ENCODE peak calls at places on chromosome 17, in four cellular contexts. E is transverse colon, Z is fibroblast of mammary gland, N is PC-9. C is an unnamed sample.

GRCh38 chr17:81511800-81512559 is 619 bp downstream of the ACTG1 start:
- DNase-seq in N (no peak), Z (no peak), E (no peak), C (no peak)

GRCh38 chr17:59830007-59830630 is 62.6 kb downstream of the TUBD1 start:
- DNase-seq in Z (peak; percentile 82), N (peak; percentile 80), E (no peak), C (peak; percentile 85)

GRCh38 chr17:40615295-40615988 is 32.2 kb downstream of the SMARCE1 start:
- DNase-seq in N (peak; percentile 72), E (peak; percentile 59), Z (peak; percentile 53), C (peak; percentile 53)

GRCh38 chr17:51667722-51668083 is 407.4 kb downstream of the UTP18 start:
- DNase-seq in E (no peak), Z (no peak), N (no peak), C (no peak)

GRCh38 chr17:29625037-29625750 is 2.5 kb upstream of the CORO6 start:
- DNase-seq in N (no peak), Z (peak; percentile 77), E (no peak), C (peak; percentile 79)

GRCh38 chr17:17447264-17447663 is 29.5 kb upstream of the MED9 start:
- DNase-seq in Z (no peak), E (no peak), N (no peak), C (no peak)

GRCh38 chr17:28105501-28105900 is 63.0 kb downstream of the NLK start:
- DNase-seq in Z (no peak), E (no peak), N (no peak), C (no peak)

GRCh38 chr17:8964801-8965393 is 610 bp downstream of the PIK3R5 start:
- DNase-seq in Z (no peak), N (no peak), E (no peak), C (no peak)

GRCh38 chr17:80260791-80261158 is at the start of gene RNF213:
- DNase-seq in E (peak; percentile 75), N (no peak), Z (no peak), C (no peak)

GRCh38 chr17:82031303-82031884 is at the start of gene RAC3:
- DNase-seq in E (no peak), Z (no peak), N (no peak), C (no peak)

GRCh38 chr17:45353047-45353446 is 36.2 kb upstream of the MAP3K14 start:
- DNase-seq in E (peak; percentile 5), Z (no peak), N (no peak), C (no peak)

GRCh38 chr17:40724656-40725055 is 21.1 kb upstream of the KRT24 start:
- DNase-seq in N (no peak), Z (peak; percentile 25), E (no peak), C (peak; percentile 3)

GRCh38 chr17:27765353-27765752 is 35.0 kb downstream of the NOS2 start:
- DNase-seq in E (no peak), N (no peak), Z (no peak), C (no peak)

GRCh38 chr17:3009411-3009920 is 53.9 kb downstream of the OR1D5 start:
- DNase-seq in N (no peak), E (no peak), Z (no peak), C (no peak)

GRCh38 chr17:71828182-71828596 is 292.6 kb upstream of the SOX9 start:
- DNase-seq in N (no peak), E (no peak), Z (no peak), C (no peak)

GRCh38 chr17:83203073-83203471 is 123.7 kb downstream of the METRNL start:
- DNase-seq in Z (peak; percentile 99), N (no peak), E (peak; percentile 38), C (peak; percentile 99)

GRCh38 chr17:36468903-36469635 is 17.4 kb upstream of the ZNHIT3 start:
- DNase-seq in Z (no peak), E (no peak), N (no peak), C (no peak)

GRCh38 chr17:17765921-17766320 is 70.9 kb downstream of the SREBF1 start:
- DNase-seq in Z (no peak), E (no peak), N (no peak), C (no peak)

GRCh38 chr17:70622382-70623260 is 453.3 kb downstream of the KCNJ2 start:
- DNase-seq in E (peak; percentile 67), N (no peak), Z (peak; percentile 25), C (peak; percentile 2)

GRCh38 chr17:77476006-77476405 is 335.2 kb downstream of the SEC14L1 start:
- DNase-seq in E (no peak), N (no peak), Z (peak; percentile 39), C (no peak)

GRCh38 chr17:17810374-17811248 is 26.2 kb downstream of the SREBF1 start:
- DNase-seq in E (no peak), Z (peak; percentile 49), N (no peak), C (peak; percentile 33)

GRCh38 chr17:55303701-55304145 is 39.0 kb downstream of the HLF start:
- DNase-seq in N (no peak), E (no peak), Z (peak; percentile 12), C (peak; percentile 51)

GRCh38 chr17:42117397-42118125 is 3.6 kb downstream of the KAT2A start:
- DNase-seq in N (no peak), Z (no peak), E (no peak), C (no peak)

GRCh38 chr17:81831957-81832607 is 1.0 kb downstream of the MCRIP1 start:
- DNase-seq in N (no peak), Z (peak; percentile 73), E (no peak), C (peak; percentile 59)

GRCh38 chr17:47968836-47969235 is 2.1 kb upstream of the CDK5RAP3 start:
- DNase-seq in E (no peak), N (no peak), Z (no peak), C (no peak)

GRCh38 chr17:47967607-47968252 is 3.2 kb upstream of the CDK5RAP3 start:
- DNase-seq in N (peak; percentile 97), Z (peak; percentile 89), E (peak; percentile 60), C (peak; percentile 87)

GRCh38 chr17:47970725-47971511 is at the start of gene CDK5RAP3:
- DNase-seq in E (peak; percentile 100), N (peak; percentile 97), Z (peak; percentile 99), C (peak; percentile 98)

GRCh38 chr17:47973541-47973940 is 2.6 kb downstream of the CDK5RAP3 start:
- DNase-seq in N (no peak), Z (no peak), E (no peak), C (no peak)

DNA sequence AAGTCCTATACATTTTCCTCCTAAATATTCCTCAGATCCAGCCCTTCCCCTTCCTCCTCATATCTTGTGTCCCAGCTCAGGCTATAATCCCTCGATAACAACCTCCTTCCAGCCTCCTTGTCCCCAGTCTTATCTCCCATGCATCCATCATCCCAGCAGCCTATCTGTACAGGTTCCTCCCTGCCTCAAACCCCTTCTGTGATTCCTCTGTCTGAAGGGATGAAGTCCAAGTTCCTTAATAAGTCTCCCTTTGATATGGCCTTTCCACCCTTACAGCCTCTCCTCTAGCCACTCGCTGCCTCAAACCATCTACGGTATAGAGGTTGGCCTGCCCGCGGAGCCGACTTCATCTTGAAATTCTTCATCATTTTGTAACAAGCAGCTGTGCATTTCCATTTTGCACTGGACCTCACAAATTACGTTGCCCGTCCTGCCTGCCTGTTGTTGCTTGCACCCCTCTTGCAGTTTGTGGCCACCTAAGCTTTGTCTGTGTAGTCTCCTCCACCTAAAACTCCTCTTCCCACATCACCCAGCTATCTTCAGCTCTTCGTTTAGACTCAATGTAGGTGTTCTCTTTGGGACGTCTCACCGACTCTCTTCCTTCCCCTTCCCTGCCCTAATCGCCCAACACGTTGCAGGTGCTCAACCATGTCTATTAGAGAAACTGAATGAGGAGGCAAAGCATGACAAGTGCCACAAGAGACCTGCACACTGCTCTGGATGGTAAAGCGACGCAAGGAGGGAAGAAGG is 763 bp upstream of the CDK5RAP3 start:
- DNase-seq in N (no peak), Z (no peak), E (no peak), C (no peak)
- H3K4me3 ChIP-seq in N (peak overlapping the region; percentile 12), Z (peak overlapping the region; percentile 44), E (peak overlapping the region; percentile 14), C (peak overlapping the region; percentile 52)

DNA sequence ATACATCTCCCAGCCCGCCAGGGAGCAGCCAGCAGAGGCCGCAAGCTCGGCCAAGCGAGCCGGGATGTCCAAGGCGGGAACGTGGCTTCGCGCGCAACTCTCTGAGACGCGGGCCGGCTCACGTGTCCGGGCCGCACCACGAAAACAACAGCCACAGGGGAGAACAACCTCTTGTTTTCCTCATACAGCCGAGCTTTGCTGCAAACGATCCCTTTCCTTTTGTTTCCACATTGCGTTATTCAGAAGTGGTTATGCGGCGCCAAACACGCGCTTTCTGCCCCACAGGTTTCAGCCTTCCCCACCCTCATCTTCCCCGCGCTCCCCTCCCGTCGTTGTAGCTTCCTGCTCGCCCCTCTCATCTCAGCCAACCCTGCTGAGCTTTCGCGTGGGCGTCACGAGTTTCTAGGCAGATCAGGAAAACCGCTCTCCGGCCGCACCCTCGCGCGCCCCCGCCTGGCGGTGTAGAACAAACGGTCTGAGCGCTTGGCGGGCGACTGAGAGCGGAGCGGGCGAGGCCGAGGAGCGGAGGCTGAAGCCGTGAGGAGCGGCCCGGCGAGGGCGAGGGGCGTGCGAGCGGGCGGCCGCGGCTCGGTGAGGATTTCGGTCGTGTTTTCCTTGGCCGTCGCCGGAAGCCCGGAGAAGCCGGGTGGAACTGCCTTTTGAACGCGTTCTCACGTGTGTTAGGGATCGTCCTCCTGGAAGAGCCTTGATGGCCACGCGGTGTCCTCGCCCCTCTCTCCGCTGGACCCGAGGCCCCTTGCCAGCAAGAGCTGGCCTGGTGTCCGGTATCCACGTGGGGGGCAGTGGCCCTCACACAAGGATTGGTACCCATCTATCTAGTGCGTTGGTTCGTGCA is 6.6 kb upstream of the SMARCD2 start:
- DNase-seq in E (peak; percentile 93), Z (peak; percentile 92), N (peak; percentile 85), C (peak; percentile 89)
- TF ChIP-seq CTCF in E (peak; percentile 58), Z (peak; percentile 42), N (peak; percentile 80), C (peak; percentile 56)

DNA sequence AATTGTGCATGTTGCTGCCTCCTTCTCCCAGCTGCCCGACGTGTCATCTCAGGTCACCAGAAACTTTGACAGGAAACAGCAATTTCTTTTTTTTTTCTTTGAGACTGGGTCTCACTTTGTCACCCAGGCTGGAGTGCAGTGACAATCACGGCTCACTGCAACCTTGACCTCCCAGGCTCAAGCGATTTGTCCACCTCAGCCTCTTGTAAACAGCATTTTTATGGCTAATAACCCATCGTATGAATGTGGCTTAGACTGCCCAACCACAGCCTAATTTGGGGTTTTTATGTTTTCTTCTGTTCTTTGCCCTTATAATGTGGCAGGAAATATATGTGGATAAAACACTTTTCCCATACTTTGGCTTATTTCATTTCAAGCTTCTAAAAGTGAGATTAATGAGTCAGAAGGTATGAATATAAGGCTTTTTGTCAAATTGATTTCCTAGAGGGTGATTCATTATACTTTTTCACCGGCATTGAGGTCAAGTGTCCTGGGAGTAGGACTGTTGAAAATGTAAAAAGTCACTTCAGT is 31.0 kb upstream of the SLC5A10 start:
- DNase-seq in Z (peak; percentile 34), N (no peak), E (peak; percentile 15), C (peak; percentile 22)
- H3K4me3 ChIP-seq in Z (no peak overlapping the region), N (no peak overlapping the region), E (no peak overlapping the region), C (no peak overlapping the region)

GRCh38 chr17:10755592-10756127 is 25.8 kb upstream of the TMEM220 start:
- DNase-seq in E (no peak), Z (no peak), N (no peak), C (no peak)

GRCh38 chr17:10752696-10753095 is 22.9 kb upstream of the TMEM220 start:
- DNase-seq in E (no peak), N (no peak), Z (no peak), C (no peak)

GRCh38 chr17:10754861-10755591 is 25.2 kb upstream of the TMEM220 start:
- DNase-seq in E (no peak), Z (no peak), N (peak; percentile 46), C (no peak)

GRCh38 chr17:10756146-10756545 is 26.3 kb upstream of the TMEM220 start:
- DNase-seq in E (no peak), Z (no peak), N (no peak), C (no peak)

DNA sequence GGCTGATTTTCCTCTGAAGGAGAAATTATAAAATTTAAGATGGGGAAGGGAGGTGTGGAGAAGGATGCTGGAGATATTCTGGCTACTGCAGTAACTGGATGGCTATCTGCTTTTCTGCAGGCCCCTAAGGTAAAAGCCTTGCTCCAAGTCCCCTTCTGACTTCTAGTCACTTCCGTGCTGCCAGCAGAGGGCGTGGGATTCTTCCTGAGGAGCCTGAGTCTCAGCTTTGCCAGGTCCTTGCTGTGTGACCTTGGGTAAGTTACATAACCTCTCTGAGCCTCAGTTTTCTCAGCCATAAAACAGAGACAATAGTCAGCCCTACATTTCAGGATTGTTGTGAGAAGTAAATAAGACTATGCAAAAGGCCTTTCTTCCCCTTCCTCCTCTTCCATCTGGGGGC is 24.3 kb upstream of the TMEM220 start:
- DNase-seq in N (no peak), E (peak; percentile 63), Z (peak; percentile 41), C (peak; percentile 15)
- TF ChIP-seq CTCF in N (peak; percentile 37), E (peak; percentile 22), Z (peak; percentile 49), C (peak; percentile 16)

C was measured in fibroblast of the aortic adventitia.